ENCODE peak calls at places on chromosomes 6 and 20, in five cellular contexts. One of them, this sample, is unnamed.
A peak's percentile ranks its signal among the peaks of the same experiment; 100 is the strongest.

GRCh38 chr6:128885381-128885780 is 2.4 kb downstream of the LAMA2 start:
- DNase-seq in stimulated activated CD4-positive, alpha-beta T cell treated with anti-CD3 and anti-CD28 coated beads, Interleukin-12 subunit alpha, Interleukin-12 subunit beta, amount 100 ng/mL, for 48 hours: no peak
- DNase-seq in NCI-H1092: no peak
- DNase-seq in activated gamma-delta T cell: no peak
- DNase-seq in activated CD4-positive, alpha-beta T cell treated with anti-CD3 and anti-CD28 coated beads, Interleukin-2, amount 50 U/mL, for 1 hour: no peak
- DNase-seq in this sample: no peak

GRCh38 chr6:72621243-72622093 is at the start of gene KCNQ5:
- DNase-seq in stimulated activated CD4-positive, alpha-beta T cell treated with anti-CD3 and anti-CD28 coated beads, Interleukin-12 subunit alpha, Interleukin-12 subunit beta, amount 100 ng/mL, for 48 hours: no peak
- DNase-seq in NCI-H1092: no peak
- DNase-seq in activated gamma-delta T cell: peak; percentile 16
- DNase-seq in activated CD4-positive, alpha-beta T cell treated with anti-CD3 and anti-CD28 coated beads, Interleukin-2, amount 50 U/mL, for 1 hour: no peak
- DNase-seq in this sample: no peak

GRCh38 chr20:20780127-20780822 is 67.8 kb upstream of the RALGAPA2 start:
- DNase-seq in stimulated activated CD4-positive, alpha-beta T cell treated with anti-CD3 and anti-CD28 coated beads, Interleukin-12 subunit alpha, Interleukin-12 subunit beta, amount 100 ng/mL, for 48 hours: no peak
- DNase-seq in NCI-H1092: no peak
- DNase-seq in activated gamma-delta T cell: no peak
- DNase-seq in activated CD4-positive, alpha-beta T cell treated with anti-CD3 and anti-CD28 coated beads, Interleukin-2, amount 50 U/mL, for 1 hour: no peak
- DNase-seq in this sample: no peak

GRCh38 chr6:51644426-51644825 is 443.0 kb downstream of the PKHD1 start:
- DNase-seq in stimulated activated CD4-positive, alpha-beta T cell treated with anti-CD3 and anti-CD28 coated beads, Interleukin-12 subunit alpha, Interleukin-12 subunit beta, amount 100 ng/mL, for 48 hours: no peak
- DNase-seq in NCI-H1092: no peak
- DNase-seq in activated gamma-delta T cell: no peak
- DNase-seq in activated CD4-positive, alpha-beta T cell treated with anti-CD3 and anti-CD28 coated beads, Interleukin-2, amount 50 U/mL, for 1 hour: no peak
- DNase-seq in this sample: no peak

GRCh38 chr6:162344301-162344700 is 383.3 kb downstream of the PRKN start:
- DNase-seq in stimulated activated CD4-positive, alpha-beta T cell treated with anti-CD3 and anti-CD28 coated beads, Interleukin-12 subunit alpha, Interleukin-12 subunit beta, amount 100 ng/mL, for 48 hours: no peak
- DNase-seq in NCI-H1092: no peak
- DNase-seq in activated gamma-delta T cell: no peak
- DNase-seq in activated CD4-positive, alpha-beta T cell treated with anti-CD3 and anti-CD28 coated beads, Interleukin-2, amount 50 U/mL, for 1 hour: no peak
- DNase-seq in this sample: no peak

GRCh38 chr6:29828471-29828797 is 809 bp downstream of the HLA-G start:
- DNase-seq in stimulated activated CD4-positive, alpha-beta T cell treated with anti-CD3 and anti-CD28 coated beads, Interleukin-12 subunit alpha, Interleukin-12 subunit beta, amount 100 ng/mL, for 48 hours: no peak
- DNase-seq in NCI-H1092: no peak
- DNase-seq in activated gamma-delta T cell: no peak
- DNase-seq in activated CD4-positive, alpha-beta T cell treated with anti-CD3 and anti-CD28 coated beads, Interleukin-2, amount 50 U/mL, for 1 hour: peak; percentile 29
- DNase-seq in this sample: no peak

GRCh38 chr20:62760536-62761057 is 35.7 kb upstream of the MRGBP start:
- DNase-seq in stimulated activated CD4-positive, alpha-beta T cell treated with anti-CD3 and anti-CD28 coated beads, Interleukin-12 subunit alpha, Interleukin-12 subunit beta, amount 100 ng/mL, for 48 hours: no peak
- DNase-seq in NCI-H1092: no peak
- DNase-seq in activated gamma-delta T cell: no peak
- DNase-seq in activated CD4-positive, alpha-beta T cell treated with anti-CD3 and anti-CD28 coated beads, Interleukin-2, amount 50 U/mL, for 1 hour: no peak
- DNase-seq in this sample: no peak

GRCh38 chr20:59148713-59149493 is 14.7 kb upstream of the ZNF831 start:
- DNase-seq in stimulated activated CD4-positive, alpha-beta T cell treated with anti-CD3 and anti-CD28 coated beads, Interleukin-12 subunit alpha, Interleukin-12 subunit beta, amount 100 ng/mL, for 48 hours: no peak
- DNase-seq in NCI-H1092: no peak
- DNase-seq in activated gamma-delta T cell: no peak
- DNase-seq in activated CD4-positive, alpha-beta T cell treated with anti-CD3 and anti-CD28 coated beads, Interleukin-2, amount 50 U/mL, for 1 hour: no peak
- DNase-seq in this sample: no peak

GRCh38 chr6:79810153-79810806 is 137.1 kb downstream of the ELOVL4 start:
- DNase-seq in stimulated activated CD4-positive, alpha-beta T cell treated with anti-CD3 and anti-CD28 coated beads, Interleukin-12 subunit alpha, Interleukin-12 subunit beta, amount 100 ng/mL, for 48 hours: no peak
- DNase-seq in NCI-H1092: peak; percentile 95
- DNase-seq in activated gamma-delta T cell: no peak
- DNase-seq in activated CD4-positive, alpha-beta T cell treated with anti-CD3 and anti-CD28 coated beads, Interleukin-2, amount 50 U/mL, for 1 hour: no peak
- DNase-seq in this sample: no peak

GRCh38 chr6:9250852-9251251 is 815.5 kb upstream of the SLC35B3 start:
- DNase-seq in stimulated activated CD4-positive, alpha-beta T cell treated with anti-CD3 and anti-CD28 coated beads, Interleukin-12 subunit alpha, Interleukin-12 subunit beta, amount 100 ng/mL, for 48 hours: no peak
- DNase-seq in NCI-H1092: peak; percentile 17
- DNase-seq in activated gamma-delta T cell: no peak
- DNase-seq in activated CD4-positive, alpha-beta T cell treated with anti-CD3 and anti-CD28 coated beads, Interleukin-2, amount 50 U/mL, for 1 hour: no peak
- DNase-seq in this sample: no peak

GRCh38 chr6:74250161-74250560 is 554.2 kb downstream of the CD109 start:
- DNase-seq in stimulated activated CD4-positive, alpha-beta T cell treated with anti-CD3 and anti-CD28 coated beads, Interleukin-12 subunit alpha, Interleukin-12 subunit beta, amount 100 ng/mL, for 48 hours: no peak
- DNase-seq in NCI-H1092: no peak
- DNase-seq in activated gamma-delta T cell: no peak
- DNase-seq in activated CD4-positive, alpha-beta T cell treated with anti-CD3 and anti-CD28 coated beads, Interleukin-2, amount 50 U/mL, for 1 hour: no peak
- DNase-seq in this sample: no peak